ENCODE peak calls at places on chromosomes 11 and 22, in seven cellular contexts. H is stimulated activated CD4-positive, alpha-beta T cell treated with anti-CD3 and anti-CD28 coated beads, Interleukin-15, amount 100 ng/mL, for 24 hours; X is Daoy; V is globus pallidus; R is stimulated activated CD8-positive, alpha-beta memory T cell treated with anti-CD3 and anti-CD28 coated beads, Interleukin-12 subunit alpha, Interleukin-12 subunit beta, amount 100 ng/mL, for 1 hour; D is right cardiac atrium; A is activated naive CD4-positive, alpha-beta T cell. J is an unnamed sample.

GRCh38 chr11:1565173-1565903 is 6.7 kb downstream of the DUSP8 start:
- DNase-seq in H (no peak), A (no peak), R (no peak), V (no peak), D (peak), X (no peak), J (no peak)

GRCh38 chr11:79694368-79694767 is 253.5 kb upstream of the TENM4 start:
- DNase-seq in H (no peak), D (no peak), R (no peak), V (no peak), A (no peak), X (no peak), J (no peak)

GRCh38 chr22:50473855-50474671 is 772 bp downstream of the SBF1 start:
- DNase-seq in D (peak), H (peak), R (no peak), V (no peak), X (peak), A (no peak), J (no peak)

GRCh38 chr11:5767056-5767455 is 13.0 kb downstream of the OR52N4 start:
- DNase-seq in A (no peak), R (no peak), D (no peak), H (no peak), V (no peak), X (no peak), J (no peak)

GRCh38 chr11:96306600-96306932 is 36.4 kb downstream of the MAML2 start:
- DNase-seq in R (no peak), V (no peak), D (no peak), A (no peak), X (peak), H (no peak), J (no peak)

GRCh38 chr11:22733849-22734248 is 67.4 kb downstream of the GAS2 start:
- DNase-seq in V (no peak), H (no peak), D (no peak), X (no peak), A (no peak), R (no peak), J (no peak)

GRCh38 chr22:29139965-29140782 is 65.5 kb upstream of the EMID1 start:
- DNase-seq in R (no peak), H (no peak), D (no peak), V (no peak), X (no peak), A (no peak), J (no peak)

GRCh38 chr11:2811206-2812091 is 74.1 kb downstream of the CDKN1C start:
- DNase-seq in H (no peak), X (no peak), R (no peak), D (peak), A (no peak), V (no peak), J (no peak)

GRCh38 chr11:134176284-134176683 is 47.5 kb downstream of the NCAPD3 start:
- DNase-seq in X (no peak), D (no peak), V (no peak), R (no peak), A (no peak), H (no peak), J (no peak)

GRCh38 chr22:39174498-39175120 is 22.1 kb upstream of the CBX7 start:
- DNase-seq in V (peak), X (peak), R (peak), A (no peak), H (peak), D (peak), J (no peak)

GRCh38 chr22:46522743-46523300 is 14.6 kb downstream of the CELSR1 start:
- DNase-seq in A (no peak), H (no peak), X (no peak), V (no peak), D (no peak), R (no peak), J (no peak)

GRCh38 chr22:45996241-45997076 is 19.5 kb upstream of the WNT7B start:
- DNase-seq in X (peak), H (no peak), V (no peak), D (peak), R (no peak), A (no peak), J (no peak)

GRCh38 chr22:26648761-26649363 is 8.5 kb upstream of the MIAT start:
- DNase-seq in R (no peak), A (no peak), D (no peak), H (no peak), V (peak), X (no peak), J (no peak)

GRCh38 chr22:31400023-31400397 is 606 bp downstream of the DRG1 start:
- DNase-seq in H (no peak), V (no peak), D (no peak), R (no peak), X (peak), A (no peak), J (no peak)

GRCh38 chr11:30478923-30479322 is 107.2 kb downstream of the MPPED2 start:
- DNase-seq in H (no peak), A (no peak), R (no peak), V (peak), X (no peak), D (peak), J (no peak)

GRCh38 chr11:12748561-12748960 is 74.3 kb downstream of the TEAD1 start:
- DNase-seq in X (no peak), D (no peak), V (no peak), R (no peak), H (no peak), A (no peak), J (no peak)

J was measured in cortex of kidney.